ENCODE peak calls at places on chromosomes 5 and 9, in four cellular contexts. Q is HL-60, U is K562, L is GM12878. F is an unnamed sample.
A peak's percentile ranks its signal among the peaks of the same experiment; 100 is the strongest.

GRCh38 chr9:78871452-78872331 is 574.8 kb downstream of the PSAT1 start:
- DNase-seq in Q (no peak), U (no peak), L (no peak), F (no peak)

GRCh38 chr5:24401767-24402166 is 243.0 kb downstream of the CDH10 start:
- DNase-seq in Q (no peak), U (no peak), L (no peak), F (no peak)

GRCh38 chr5:133877351-133878235 is 90.8 kb downstream of the C5orf15 start:
- DNase-seq in Q (no peak), U (no peak), L (no peak), F (no peak)

GRCh38 chr5:163564321-163564924 is 59.0 kb downstream of the MAT2B start:
- DNase-seq in Q (peak; percentile 47), U (peak; percentile 39), L (peak; percentile 30), F (peak; percentile 23)

GRCh38 chr5:93586948-93587918 is 4.2 kb downstream of the NR2F1 start:
- DNase-seq in Q (no peak), U (no peak), L (no peak), F (no peak)

GRCh38 chr9:99555792-99556191 is 265.9 kb upstream of the NR4A3 start:
- DNase-seq in Q (no peak), U (no peak), L (no peak), F (no peak)

GRCh38 chr5:73380710-73381586 is 67.6 kb downstream of the FOXD1 start:
- DNase-seq in Q (no peak), U (no peak), L (no peak), F (no peak)

GRCh38 chr5:151034422-151035379 is 14.3 kb downstream of the GPX3 start:
- DNase-seq in Q (no peak), U (no peak), L (no peak), F (no peak)

GRCh38 chr5:130937046-130937445 is 228.0 kb downstream of the HINT1 start:
- DNase-seq in Q (no peak), U (no peak), L (no peak), F (no peak)

GRCh38 chr5:40680741-40681350 is 1.1 kb downstream of the PTGER4 start:
- DNase-seq in Q (peak; percentile 50), U (no peak), L (no peak), F (peak; percentile 17)

GRCh38 chr5:342501-343460 is 21.3 kb downstream of the AHRR start:
- DNase-seq in Q (peak; percentile 87), U (peak; percentile 6), L (no peak), F (no peak)

GRCh38 chr9:92763721-92764380 is 782 bp downstream of the BICD2 start:
- DNase-seq in Q (peak; percentile 49), U (peak; percentile 46), L (no peak), F (peak; percentile 37)

GRCh38 chr5:113147088-113147487 is 170.5 kb downstream of the DCP2 start:
- DNase-seq in Q (no peak), U (no peak), L (no peak), F (no peak)

GRCh38 chr9:89363311-89363670 is 45.0 kb downstream of the SECISBP2 start:
- DNase-seq in Q (no peak), U (no peak), L (no peak), F (no peak)

GRCh38 chr5:154757647-154758406 is 2.6 kb downstream of the LARP1 start:
- DNase-seq in Q (peak; percentile 57), U (no peak), L (no peak), F (no peak)

GRCh38 chr5:177035982-177036381 is 13.5 kb downstream of the ZNF346 start:
- DNase-seq in Q (no peak), U (no peak), L (no peak), F (no peak)

GRCh38 chr5:132821791-132822190 is 8.7 kb downstream of the SHROOM1 start:
- DNase-seq in Q (no peak), U (no peak), L (no peak), F (no peak)

GRCh38 chr9:16335788-16336580 is 534.5 kb downstream of the BNC2 start:
- DNase-seq in Q (no peak), U (no peak), L (no peak), F (no peak)

GRCh38 chr9:87872079-87872624 is 10.5 kb upstream of the SPATA31E1 start:
- DNase-seq in Q (no peak), U (no peak), L (no peak), F (no peak)

GRCh38 chr9:24436761-24437160 is 108.9 kb downstream of the IZUMO3 start:
- DNase-seq in Q (no peak), U (no peak), L (no peak), F (no peak)

GRCh38 chr5:83740741-83741140 is 20.1 kb upstream of the HAPLN1 start:
- DNase-seq in Q (no peak), U (no peak), L (peak; percentile 8), F (no peak)

GRCh38 chr9:98311541-98311940 is 56.1 kb upstream of the TBC1D2 start:
- DNase-seq in Q (no peak), U (peak; percentile 62), L (no peak), F (no peak)
- TF ChIP-seq SPI1 in Q (no peak), U (no peak), L (no peak), F (no peak)

DNA sequence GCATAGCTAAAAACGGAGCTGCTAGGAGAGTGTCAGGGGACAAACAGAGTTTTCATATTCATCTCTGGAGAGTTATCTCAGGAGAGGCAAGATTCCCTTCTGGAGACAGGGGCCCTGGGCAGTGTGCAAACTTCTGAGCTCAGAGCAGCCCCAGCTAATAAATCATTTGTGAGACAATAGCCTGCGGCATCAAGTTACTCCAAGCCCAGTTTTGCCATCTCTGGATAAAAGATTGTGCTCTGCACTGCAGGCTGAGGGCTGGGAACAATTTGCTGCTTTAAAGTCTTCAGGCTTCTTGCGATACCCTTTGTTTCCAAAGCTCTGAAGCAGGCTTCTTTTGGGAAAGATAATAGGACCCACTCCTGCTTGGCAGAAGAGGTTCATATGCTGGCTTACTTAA is 164.3 kb upstream of the BRINP1 start:
- DNase-seq in Q (no peak), U (no peak), L (no peak), F (no peak)
- TF ChIP-seq SPI1 in Q (no peak), U (no peak), L (no peak), F (no peak)

DNA sequence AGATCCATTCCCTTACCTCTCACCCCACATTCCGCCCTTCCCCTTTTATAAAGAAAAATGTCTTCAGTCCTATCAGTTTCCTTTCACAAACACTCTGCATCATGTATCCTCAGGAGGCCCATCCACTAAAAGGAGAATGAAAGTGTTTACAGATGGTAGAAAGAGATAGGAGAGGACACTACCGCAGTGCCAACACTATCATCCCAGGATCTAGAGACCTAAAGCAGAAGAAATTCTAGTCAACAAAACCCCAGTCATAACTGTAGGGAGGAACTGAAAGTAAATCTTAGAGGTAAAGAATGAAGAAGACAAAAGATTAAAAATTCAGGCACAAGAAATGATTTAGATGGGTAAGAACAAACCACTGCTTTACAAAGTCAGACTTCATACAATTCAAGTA is 114.1 kb downstream of the MLLT3 start:
- DNase-seq in Q (no peak), U (no peak), L (no peak), F (peak; percentile 20)
- TF ChIP-seq SPI1 in Q (no peak), U (no peak), L (peak; percentile 91), F (peak; percentile 93)

GRCh38 chr5:116276952-116277351 is 192.1 kb downstream of the COMMD10 start:
- DNase-seq in Q (no peak), U (no peak), L (no peak), F (no peak)
- TF ChIP-seq SPI1 in Q (no peak), U (no peak), L (no peak), F (no peak)

GRCh38 chr5:42772265-42772993 is 15.8 kb downstream of the CCDC152 start:
- DNase-seq in Q (no peak), U (no peak), L (no peak), F (no peak)
- TF ChIP-seq SPI1 in Q (no peak), U (no peak), L (no peak), F (no peak)

GRCh38 chr9:115630126-115630840 is 512.3 kb upstream of the TNC start:
- DNase-seq in Q (no peak), U (no peak), L (no peak), F (no peak)
- TF ChIP-seq SPI1 in Q (no peak), U (no peak), L (no peak), F (no peak)

GRCh38 chr5:100877277-100877676 is 25.8 kb downstream of the ST8SIA4 start:
- DNase-seq in Q (no peak), U (no peak), L (no peak), F (no peak)

GRCh38 chr5:100867039-100867562 is 36.0 kb downstream of the ST8SIA4 start:
- DNase-seq in Q (no peak), U (no peak), L (no peak), F (no peak)

DNA sequence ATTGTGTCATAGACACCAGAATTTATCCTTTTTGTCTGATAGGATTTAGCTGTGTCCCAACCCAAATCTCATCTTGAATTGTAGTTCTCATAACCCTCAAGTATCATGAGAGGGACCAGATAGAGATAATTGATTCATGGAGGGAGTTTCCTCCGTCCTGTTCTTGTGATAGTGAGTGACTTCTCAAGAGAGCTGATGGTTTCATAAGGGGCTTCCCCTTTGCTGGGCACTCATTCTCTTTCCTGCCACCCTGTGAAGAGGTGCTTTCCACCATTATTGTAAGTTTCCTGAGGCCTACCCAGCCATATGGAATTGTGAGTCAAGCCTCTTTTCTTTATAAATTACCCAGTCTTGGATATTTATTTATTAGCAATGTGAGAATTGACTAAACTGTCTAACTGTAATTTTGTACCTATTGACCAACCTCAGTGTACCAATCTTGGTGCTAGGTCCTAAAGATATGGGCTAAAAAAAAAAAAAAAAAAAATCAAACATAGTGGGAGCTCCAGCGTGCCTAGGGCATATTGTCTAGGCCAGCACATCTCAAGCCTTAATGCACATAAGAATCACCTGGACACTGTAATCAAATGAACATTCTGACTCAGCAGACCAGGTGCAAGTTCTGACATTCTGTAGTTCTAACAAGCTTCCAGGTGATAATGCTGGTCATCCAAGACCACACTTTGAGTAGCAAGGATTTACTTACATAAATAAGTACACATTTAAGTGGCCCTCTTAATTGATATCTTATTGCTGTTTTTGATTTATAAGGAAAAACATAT is 30.5 kb downstream of the ST8SIA4 start:
- DNase-seq in Q (no peak), U (no peak), L (no peak), F (no peak)
- TF ChIP-seq SPI1 in Q (no peak), U (no peak), L (no peak), F (no peak)

DNA sequence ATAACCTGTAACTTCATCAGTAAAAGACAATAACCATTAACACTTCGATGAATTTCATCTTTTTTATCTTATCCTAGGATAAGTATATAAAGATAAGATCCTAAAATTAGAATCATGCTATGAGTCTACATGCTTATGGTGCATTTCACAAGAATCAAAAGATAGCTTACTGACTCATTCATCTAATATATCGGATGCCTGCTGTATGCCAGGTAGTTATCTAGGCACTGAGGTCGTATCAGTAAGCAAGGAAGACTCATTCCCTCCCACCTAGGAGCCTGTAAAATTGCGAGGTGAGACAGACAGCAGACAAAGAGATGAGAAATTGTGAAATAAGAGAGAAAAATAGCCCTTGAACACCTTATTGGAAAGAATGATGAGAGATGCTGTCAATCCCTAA is 240.6 kb upstream of the ADAMTSL1 start:
- DNase-seq in Q (no peak), U (no peak), L (no peak), F (no peak)
- TF ChIP-seq SPI1 in Q (no peak), U (no peak), L (no peak), F (no peak)

F was measured in GM12891.